ENCODE peak calls at places on chromosome 16, in eight cellular contexts. X, Y, W, C, M, N, A and F are unnamed samples.

GRCh38 chr16:69465083-69465721 is 40.8 kb downstream of the CYB5B start:
- DNase-seq in X (no peak), Y (peak), W (no peak), C (peak), M (no peak), N (no peak), A (no peak), F (no peak)

GRCh38 chr16:75648265-75649076 is 898 bp downstream of the TERF2IP start:
- DNase-seq in X (no peak), Y (peak), W (no peak), C (peak), M (peak), N (peak), A (no peak), F (no peak)

GRCh38 chr16:28103516-28104170 is 40.1 kb upstream of the GSG1L start:
- DNase-seq in X (no peak), Y (no peak), W (no peak), C (no peak), M (no peak), N (no peak), A (no peak), F (no peak)

GRCh38 chr16:56744996-56745640 is 15.2 kb downstream of the NUP93 start:
- DNase-seq in X (no peak), Y (no peak), W (no peak), C (peak), M (no peak), N (no peak), A (no peak), F (no peak)

GRCh38 chr16:66435896-66436295 is 8.8 kb downstream of the BEAN1 start:
- DNase-seq in X (no peak), Y (no peak), W (no peak), C (no peak), M (no peak), N (no peak), A (no peak), F (no peak)

GRCh38 chr16:24102120-24102740 is 153.9 kb upstream of the CACNG3 start:
- DNase-seq in X (no peak), Y (no peak), W (no peak), C (no peak), M (no peak), N (no peak), A (no peak), F (no peak)

GRCh38 chr16:10929853-10930754 is 12.2 kb downstream of the DEXI start:
- DNase-seq in X (no peak), Y (no peak), W (no peak), C (no peak), M (no peak), N (no peak), A (no peak), F (no peak)

GRCh38 chr16:49851468-49851787 is 4.5 kb downstream of the ZNF423 start:
- DNase-seq in X (no peak), Y (no peak), W (no peak), C (no peak), M (no peak), N (no peak), A (no peak), F (no peak)

GRCh38 chr16:12652924-12653323 is 150.8 kb downstream of the CPPED1 start:
- DNase-seq in X (no peak), Y (no peak), W (no peak), C (no peak), M (no peak), N (no peak), A (no peak), F (no peak)

GRCh38 chr16:2473999-2474876 is 689 bp upstream of the TBC1D24 start:
- DNase-seq in X (no peak), Y (peak), W (no peak), C (peak), M (peak), N (peak), A (no peak), F (no peak)

GRCh38 chr16:56189990-56190902 is 1.0 kb upstream of the GNAO1 start:
- DNase-seq in X (no peak), Y (no peak), W (no peak), C (no peak), M (no peak), N (no peak), A (no peak), F (no peak)

GRCh38 chr16:57045694-57046381 is 46.5 kb upstream of the CPNE2 start:
- DNase-seq in X (peak), Y (peak), W (peak), C (peak), M (no peak), N (peak), A (no peak), F (no peak)

GRCh38 chr16:58495861-58496331 is 4.0 kb upstream of the NDRG4 start:
- DNase-seq in X (no peak), Y (no peak), W (no peak), C (no peak), M (no peak), N (no peak), A (no peak), F (no peak)

GRCh38 chr16:81703177-81704155 is 75.6 kb upstream of the PLCG2 start:
- DNase-seq in X (peak), Y (no peak), W (no peak), C (no peak), M (no peak), N (no peak), A (peak), F (peak)

GRCh38 chr16:23367988-23368387 is 65.9 kb downstream of the SCNN1B start:
- DNase-seq in X (no peak), Y (no peak), W (no peak), C (no peak), M (no peak), N (no peak), A (no peak), F (no peak)

GRCh38 chr16:22318690-22319358 is 21.6 kb downstream of the POLR3E start:
- DNase-seq in X (no peak), Y (peak), W (no peak), C (no peak), M (peak), N (peak), A (no peak), F (no peak)

GRCh38 chr16:57446530-57447141 is 549 bp downstream of the CIAPIN1 start:
- DNase-seq in X (no peak), Y (peak), W (no peak), C (no peak), M (peak), N (peak), A (no peak), F (no peak)

GRCh38 chr16:67116388-67117311 is 6.9 kb downstream of the PHAF1 start:
- DNase-seq in X (no peak), Y (no peak), W (no peak), C (no peak), M (no peak), N (peak), A (no peak), F (no peak)

GRCh38 chr16:69501956-69502457 is 63.8 kb upstream of the NFAT5 start:
- DNase-seq in X (no peak), Y (peak), W (no peak), C (peak), M (no peak), N (no peak), A (no peak), F (no peak)

GRCh38 chr16:52077656-52078055 is 469.3 kb downstream of the TOX3 start:
- DNase-seq in X (no peak), Y (no peak), W (no peak), C (no peak), M (no peak), N (no peak), A (no peak), F (no peak)

GRCh38 chr16:2339521-2340484 is 725 bp downstream of the ABCA3 start:
- DNase-seq in X (no peak), Y (peak), W (no peak), C (peak), M (peak), N (no peak), A (no peak), F (no peak)

GRCh38 chr16:2150418-2151187 is 2.2 kb downstream of the RAB26 start:
- DNase-seq in X (no peak), Y (peak), W (no peak), C (no peak), M (no peak), N (no peak), A (no peak), F (no peak)

GRCh38 chr16:72810480-72810879 is 237.4 kb downstream of the ZFHX3 start:
- DNase-seq in X (no peak), Y (no peak), W (no peak), C (no peak), M (no peak), N (no peak), A (no peak), F (no peak)